ENCODE peak calls at places on chromosome 14, in six cellular contexts. I is cardiac fibroblast, J is left ventricle myocardium superior, E is HEK293T, W is PC-9, D is NCI-H774. G is an unnamed sample.

GRCh38 chr14:69680297-69680696 is 68.9 kb downstream of the SUSD6 start:
- DNase-seq in J (no peak), D (no peak), W (no peak), E (no peak), I (no peak), G (no peak)

GRCh38 chr14:99763527-99764221 is 29.5 kb upstream of the EML1 start:
- DNase-seq in W (no peak), E (no peak), J (no peak), I (no peak), D (no peak), G (no peak)

GRCh38 chr14:104967414-104968152 is 10.6 kb downstream of the AHNAK2 start:
- DNase-seq in E (no peak), J (peak), I (peak), W (peak), D (no peak), G (no peak)

GRCh38 chr14:53668861-53669260 is 287.8 kb downstream of the BMP4 start:
- DNase-seq in I (peak), E (no peak), J (no peak), W (no peak), D (no peak), G (no peak)

GRCh38 chr14:87524011-87524410 is 469.0 kb downstream of the GALC start:
- DNase-seq in W (no peak), J (no peak), D (no peak), I (no peak), E (no peak), G (no peak)

GRCh38 chr14:104375551-104376201 is 203.9 kb upstream of the C14orf180 start:
- DNase-seq in I (no peak), E (no peak), W (no peak), D (no peak), J (no peak), G (no peak)

GRCh38 chr14:95365401-95365800 is 45.7 kb upstream of the CLMN start:
- DNase-seq in I (peak), J (no peak), E (no peak), W (no peak), D (no peak), G (no peak)

GRCh38 chr14:49972199-49972671 is 79.4 kb downstream of the ARF6 start:
- DNase-seq in W (peak), E (no peak), D (peak), I (peak), J (no peak), G (no peak)

GRCh38 chr14:85528882-85529585 is 910 bp upstream of the FLRT2 start:
- DNase-seq in J (no peak), D (no peak), I (peak), E (no peak), W (peak), G (peak)

GRCh38 chr14:75301666-75302325 is 23.2 kb downstream of the FOS start:
- DNase-seq in E (no peak), D (no peak), W (no peak), J (peak), I (peak), G (no peak)

GRCh38 chr14:71538949-71539659 is 393.1 kb upstream of the RGS6 start:
- DNase-seq in J (no peak), D (no peak), I (peak), E (no peak), W (no peak), G (no peak)

GRCh38 chr14:73764406-73764805 is 50.2 kb upstream of the PNMA1 start:
- DNase-seq in D (no peak), E (no peak), W (no peak), J (no peak), I (no peak), G (no peak)

GRCh38 chr14:74238974-74239847 is at the start of gene VSX2:
- DNase-seq in I (no peak), E (no peak), W (no peak), D (no peak), J (no peak), G (no peak)

GRCh38 chr14:106530423-106531107 is 1004.2 kb downstream of the TMEM121 start:
- DNase-seq in E (peak), I (no peak), D (no peak), W (no peak), J (no peak), G (no peak)

GRCh38 chr14:69994002-69994401 is 114.8 kb downstream of the SMOC1 start:
- DNase-seq in I (no peak), J (no peak), D (no peak), W (no peak), E (no peak), G (no peak)

GRCh38 chr14:33556382-33557121 is 394.3 kb downstream of the EGLN3 start:
- DNase-seq in W (no peak), D (no peak), I (peak), J (no peak), E (no peak), G (no peak)

GRCh38 chr14:104887623-104888488 is 22.8 kb downstream of the CEP170B start:
- DNase-seq in D (no peak), I (no peak), E (no peak), J (peak), W (no peak), G (no peak)

GRCh38 chr14:56199095-56199975 is 81.1 kb downstream of the PELI2 start:
- DNase-seq in D (no peak), J (no peak), W (peak), E (peak), I (peak), G (no peak)

GRCh38 chr14:86321151-86321550 is 791.2 kb downstream of the FLRT2 start:
- DNase-seq in E (no peak), D (no peak), J (no peak), W (no peak), I (peak), G (no peak)

GRCh38 chr14:22012452-22012851 is 338.8 kb upstream of the OR4E1 start:
- DNase-seq in W (no peak), I (no peak), J (peak), D (no peak), E (no peak), G (no peak)